ENCODE peak calls at places on chromosome 16, in six cellular contexts. One of them, this sample, is unnamed.
A peak's percentile ranks its signal among the peaks of the same experiment; 100 is the strongest.

GRCh38 chr16:27847030-27847550 is 216.4 kb downstream of the GSG1L start:
- DNase-seq in ascending aorta: no peak
- DNase-seq in endodermal cell: peak; percentile 25
- DNase-seq in psoas muscle: no peak
- DNase-seq in body of pancreas: no peak
- DNase-seq in dorsolateral prefrontal cortex: no peak
- DNase-seq in this sample: no peak

GRCh38 chr16:3963203-3963602 is 82.7 kb upstream of the CREBBP start:
- DNase-seq in body of pancreas: no peak
- DNase-seq in endodermal cell: peak; percentile 81
- DNase-seq in dorsolateral prefrontal cortex: no peak
- DNase-seq in psoas muscle: no peak
- DNase-seq in ascending aorta: no peak
- DNase-seq in this sample: peak; percentile 58

GRCh38 chr16:85077576-85078125 is 34.6 kb downstream of the CIBAR2 start:
- DNase-seq in body of pancreas: no peak
- DNase-seq in endodermal cell: no peak
- DNase-seq in psoas muscle: no peak
- DNase-seq in ascending aorta: no peak
- DNase-seq in dorsolateral prefrontal cortex: no peak
- DNase-seq in this sample: no peak

GRCh38 chr16:27706156-27706705 is 156.3 kb downstream of the KATNIP start:
- DNase-seq in ascending aorta: no peak
- DNase-seq in psoas muscle: no peak
- DNase-seq in endodermal cell: no peak
- DNase-seq in body of pancreas: no peak
- DNase-seq in dorsolateral prefrontal cortex: peak; percentile 2
- DNase-seq in this sample: no peak

GRCh38 chr16:66369055-66369592 is 2.6 kb downstream of the CDH5 start:
- DNase-seq in body of pancreas: no peak
- DNase-seq in dorsolateral prefrontal cortex: no peak
- DNase-seq in endodermal cell: peak; percentile 57
- DNase-seq in ascending aorta: no peak
- DNase-seq in psoas muscle: no peak
- DNase-seq in this sample: peak; percentile 59

GRCh38 chr16:50526249-50526648 is 21.9 kb upstream of the NKD1 start:
- DNase-seq in psoas muscle: no peak
- DNase-seq in dorsolateral prefrontal cortex: no peak
- DNase-seq in endodermal cell: no peak
- DNase-seq in ascending aorta: peak; percentile 38
- DNase-seq in body of pancreas: no peak
- DNase-seq in this sample: no peak

GRCh38 chr16:53034306-53034705 is 18.4 kb downstream of the CHD9NB start:
- DNase-seq in dorsolateral prefrontal cortex: no peak
- DNase-seq in psoas muscle: no peak
- DNase-seq in endodermal cell: no peak
- DNase-seq in ascending aorta: no peak
- DNase-seq in body of pancreas: no peak
- DNase-seq in this sample: no peak

GRCh38 chr16:29192329-29193247 is 207.7 kb downstream of the LAT start:
- DNase-seq in ascending aorta: peak; percentile 52
- DNase-seq in endodermal cell: peak; percentile 42
- DNase-seq in body of pancreas: no peak
- DNase-seq in dorsolateral prefrontal cortex: peak; percentile 41
- DNase-seq in psoas muscle: no peak
- DNase-seq in this sample: no peak

DNA sequence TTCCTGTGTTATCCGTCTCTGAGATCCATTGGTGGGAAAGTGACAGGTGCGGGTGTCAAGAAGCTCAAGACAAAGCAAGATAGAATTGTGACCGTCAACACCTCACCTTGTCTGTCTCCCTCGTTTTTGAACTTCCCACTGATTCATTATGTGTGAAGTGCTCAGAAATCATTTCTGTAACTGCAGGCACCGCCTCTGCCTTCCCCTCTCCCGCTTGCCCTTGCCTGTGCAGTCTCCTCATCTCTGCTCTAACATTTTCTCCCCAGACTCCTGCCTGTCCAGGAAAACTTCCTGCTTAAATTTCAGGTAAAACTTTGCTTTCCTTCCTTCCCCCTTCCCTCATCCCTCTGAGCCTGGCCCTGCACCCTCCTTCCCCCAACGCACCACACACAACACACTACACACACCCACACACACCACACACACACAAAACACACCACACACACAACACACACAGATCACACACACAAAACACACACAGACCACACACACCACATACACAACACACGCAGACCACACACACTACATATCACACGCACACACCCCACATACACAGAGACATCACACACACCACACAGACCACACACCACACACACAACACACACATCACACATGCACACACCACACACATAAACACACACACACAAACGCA is 25.7 kb downstream of the CALB2 start:
- DNase-seq in dorsolateral prefrontal cortex: no peak
- DNase-seq in psoas muscle: no peak
- DNase-seq in ascending aorta: no peak
- DNase-seq in endodermal cell: no peak
- DNase-seq in body of pancreas: no peak
- DNase-seq in this sample: no peak
- H3K27ac ChIP-seq in dorsolateral prefrontal cortex: no peak overlapping the region
- H3K27ac ChIP-seq in psoas muscle: no peak overlapping the region
- H3K27ac ChIP-seq in ascending aorta: no peak overlapping the region
- H3K27ac ChIP-seq in endodermal cell: no peak overlapping the region
- H3K27ac ChIP-seq in body of pancreas: no peak overlapping the region
- H3K27ac ChIP-seq in this sample: no peak overlapping the region

GRCh38 chr16:15618392-15618791 is 24.6 kb downstream of the MARF1 start:
- DNase-seq in psoas muscle: no peak
- DNase-seq in ascending aorta: no peak
- DNase-seq in body of pancreas: no peak
- DNase-seq in dorsolateral prefrontal cortex: no peak
- DNase-seq in endodermal cell: no peak
- DNase-seq in this sample: no peak

GRCh38 chr16:15617901-15618300 is 25.1 kb downstream of the MARF1 start:
- DNase-seq in ascending aorta: no peak
- DNase-seq in endodermal cell: no peak
- DNase-seq in psoas muscle: no peak
- DNase-seq in body of pancreas: no peak
- DNase-seq in dorsolateral prefrontal cortex: no peak
- DNase-seq in this sample: no peak

GRCh38 chr16:15621889-15622288 is 21.1 kb downstream of the MARF1 start:
- DNase-seq in endodermal cell: no peak
- DNase-seq in ascending aorta: no peak
- DNase-seq in psoas muscle: no peak
- DNase-seq in body of pancreas: no peak
- DNase-seq in dorsolateral prefrontal cortex: no peak
- DNase-seq in this sample: no peak

GRCh38 chr16:15616475-15616874 is 26.5 kb downstream of the MARF1 start:
- DNase-seq in endodermal cell: no peak
- DNase-seq in psoas muscle: no peak
- DNase-seq in dorsolateral prefrontal cortex: no peak
- DNase-seq in ascending aorta: no peak
- DNase-seq in body of pancreas: no peak
- DNase-seq in this sample: no peak

DNA sequence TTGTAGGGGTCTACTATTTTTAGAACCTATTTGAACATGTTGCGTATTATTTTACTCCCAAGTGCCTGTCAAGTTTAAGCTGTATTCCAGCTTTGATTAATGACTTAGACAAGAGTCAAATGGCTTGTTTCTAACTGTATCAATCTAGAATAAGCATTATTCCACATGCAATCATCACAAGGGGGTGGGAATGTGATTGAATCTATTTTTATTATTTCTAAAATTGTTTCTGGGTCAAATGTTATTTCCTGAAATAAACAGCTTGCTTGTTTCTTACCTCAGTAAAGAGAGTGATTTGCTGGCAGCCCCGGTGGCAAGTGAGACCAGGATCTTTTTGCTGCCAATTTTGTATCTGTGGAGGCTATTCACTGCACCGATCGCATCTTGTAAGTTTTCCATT is 21.5 kb downstream of the MARF1 start:
- DNase-seq in dorsolateral prefrontal cortex: no peak
- DNase-seq in endodermal cell: no peak
- DNase-seq in psoas muscle: no peak
- DNase-seq in body of pancreas: no peak
- DNase-seq in ascending aorta: no peak
- DNase-seq in this sample: no peak
- H3K27ac ChIP-seq in dorsolateral prefrontal cortex: no peak overlapping the region
- H3K27ac ChIP-seq in endodermal cell: no peak overlapping the region
- H3K27ac ChIP-seq in psoas muscle: peak overlapping the region; percentile 76
- H3K27ac ChIP-seq in body of pancreas: no peak overlapping the region
- H3K27ac ChIP-seq in ascending aorta: no peak overlapping the region
- H3K27ac ChIP-seq in this sample: peak overlapping the region; percentile 72

DNA sequence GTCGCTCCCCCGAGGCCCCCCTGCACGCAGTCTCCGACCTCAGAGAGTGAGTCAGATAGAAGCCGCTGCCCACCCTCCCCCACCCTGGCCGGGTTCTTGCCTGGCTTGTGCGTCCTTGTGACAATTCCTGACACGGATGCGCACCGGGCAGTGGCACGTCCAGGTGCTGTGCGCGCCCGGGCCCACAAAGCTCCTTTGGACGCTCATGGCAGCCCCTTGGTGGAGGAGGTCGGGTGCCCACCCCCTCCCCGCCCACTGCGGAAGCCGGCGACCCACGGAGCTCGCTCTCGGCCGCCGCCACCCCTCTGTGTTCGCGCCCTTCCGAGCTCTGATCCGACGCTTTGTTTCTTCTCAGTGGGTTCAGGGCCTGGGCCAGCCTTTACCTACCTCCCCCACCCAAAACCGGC is 662 bp upstream of the TUBB3 start:
- DNase-seq in dorsolateral prefrontal cortex: peak; percentile 70
- DNase-seq in endodermal cell: peak; percentile 92
- DNase-seq in body of pancreas: peak; percentile 55
- DNase-seq in psoas muscle: peak; percentile 75
- DNase-seq in ascending aorta: peak; percentile 94
- DNase-seq in this sample: peak; percentile 87
- H3K27ac ChIP-seq in dorsolateral prefrontal cortex: peak overlapping the region; percentile 91
- H3K27ac ChIP-seq in endodermal cell: peak overlapping the region; percentile 93
- H3K27ac ChIP-seq in body of pancreas: peak overlapping the region; percentile 67
- H3K27ac ChIP-seq in psoas muscle: peak overlapping the region; percentile 67
- H3K27ac ChIP-seq in ascending aorta: peak overlapping the region; percentile 85
- H3K27ac ChIP-seq in this sample: peak overlapping the region; percentile 9

GRCh38 chr16:79131676-79132075 is 468.9 kb downstream of the MAF start:
- DNase-seq in psoas muscle: no peak
- DNase-seq in ascending aorta: no peak
- DNase-seq in body of pancreas: no peak
- DNase-seq in endodermal cell: no peak
- DNase-seq in dorsolateral prefrontal cortex: no peak
- DNase-seq in this sample: no peak
- H3K27ac ChIP-seq in psoas muscle: no peak overlapping the region
- H3K27ac ChIP-seq in ascending aorta: no peak overlapping the region
- H3K27ac ChIP-seq in body of pancreas: no peak overlapping the region
- H3K27ac ChIP-seq in endodermal cell: no peak overlapping the region
- H3K27ac ChIP-seq in dorsolateral prefrontal cortex: no peak overlapping the region
- H3K27ac ChIP-seq in this sample: no peak overlapping the region

DNA sequence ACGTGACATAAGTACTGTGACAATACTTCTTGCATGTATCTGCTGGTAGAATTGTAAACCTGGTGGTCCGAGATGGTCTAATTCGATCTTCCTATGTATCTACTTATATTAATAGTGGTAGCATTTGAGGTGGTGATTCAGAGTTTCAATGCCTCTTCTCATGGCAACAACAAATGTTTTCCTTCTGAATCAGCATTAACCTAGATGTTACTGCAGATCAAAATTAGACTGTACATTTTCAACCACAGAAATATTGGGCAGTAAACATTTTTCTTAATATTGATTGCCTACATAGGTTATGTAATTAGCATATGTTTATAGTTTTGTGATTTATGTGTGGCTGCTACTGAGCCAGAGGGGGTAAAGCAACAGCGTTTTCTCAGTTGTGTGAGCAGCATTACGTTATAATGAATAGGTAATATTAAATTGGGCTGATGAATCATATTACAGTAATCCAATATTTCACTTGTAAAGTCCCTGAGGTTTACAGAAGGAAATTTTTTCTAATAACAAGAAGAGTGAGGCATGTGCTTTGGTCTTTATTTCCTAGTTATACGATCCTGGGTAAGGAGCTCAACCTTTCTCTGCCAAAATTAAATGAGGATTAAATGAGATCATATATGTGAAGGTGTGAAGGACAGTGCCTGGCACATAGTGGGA is 18.8 kb upstream of the BMERB1 start:
- DNase-seq in body of pancreas: no peak
- DNase-seq in dorsolateral prefrontal cortex: no peak
- DNase-seq in endodermal cell: no peak
- DNase-seq in ascending aorta: no peak
- DNase-seq in psoas muscle: no peak
- DNase-seq in this sample: no peak
- H3K27ac ChIP-seq in body of pancreas: no peak overlapping the region
- H3K27ac ChIP-seq in dorsolateral prefrontal cortex: no peak overlapping the region
- H3K27ac ChIP-seq in endodermal cell: no peak overlapping the region
- H3K27ac ChIP-seq in ascending aorta: no peak overlapping the region
- H3K27ac ChIP-seq in psoas muscle: peak overlapping the region; percentile 60
- H3K27ac ChIP-seq in this sample: no peak overlapping the region